ENCODE peak calls at places on chromosomes 2 and 18, in nine cellular contexts. T is left ventricle myocardium inferior, S is astrocyte, W is lower lobe of right lung, G is Calu3, O is AG04450, M is osteocyte, E is brain microvascular endothelial cell, A is GM20000. C is an unnamed sample.

GRCh38 chr2:2503864-2504418 is 172.9 kb upstream of the MYT1L start:
- DNase-seq in T (no peak), S (no peak), W (no peak), G (no peak), O (no peak), M (peak), E (no peak), A (no peak), C (no peak)

GRCh38 chr2:232980683-232981082 is 32.4 kb downstream of the NGEF start:
- DNase-seq in T (no peak), S (no peak), W (no peak), G (no peak), O (no peak), M (peak), E (peak), A (no peak), C (no peak)

GRCh38 chr18:8556424-8556823 is 52.8 kb upstream of the RAB12 start:
- DNase-seq in T (no peak), S (no peak), W (no peak), G (no peak), O (no peak), M (no peak), E (no peak), A (no peak), C (no peak)

GRCh38 chr2:33047939-33048338 is 101.2 kb downstream of the LTBP1 start:
- DNase-seq in T (no peak), S (peak), W (no peak), G (no peak), O (no peak), M (no peak), E (no peak), A (no peak), C (no peak)

GRCh38 chr2:101776172-101777043 is 78.9 kb downstream of the MAP4K4 start:
- DNase-seq in T (no peak), S (no peak), W (no peak), G (no peak), O (no peak), M (no peak), E (peak), A (no peak), C (no peak)

GRCh38 chr2:67997528-67998267 is 65.1 kb downstream of the C1D start:
- DNase-seq in T (no peak), S (peak), W (no peak), G (no peak), O (peak), M (no peak), E (peak), A (no peak), C (no peak)

GRCh38 chr18:2515908-2516625 is 55.2 kb downstream of the METTL4 start:
- DNase-seq in T (no peak), S (peak), W (no peak), G (peak), O (peak), M (no peak), E (peak), A (peak), C (no peak)

GRCh38 chr2:215711484-215712034 is 275.7 kb upstream of the FN1 start:
- DNase-seq in T (no peak), S (peak), W (no peak), G (no peak), O (no peak), M (no peak), E (peak), A (no peak), C (no peak)

GRCh38 chr2:229955663-229956062 is 33.4 kb downstream of the FBXO36 start:
- DNase-seq in T (no peak), S (no peak), W (no peak), G (no peak), O (no peak), M (no peak), E (no peak), A (no peak), C (no peak)

GRCh38 chr2:44959855-44960254 is 18.4 kb downstream of the SIX3 start:
- DNase-seq in T (no peak), S (no peak), W (no peak), G (no peak), O (no peak), M (no peak), E (no peak), A (no peak), C (no peak)

GRCh38 chr2:17520761-17521160 is 2.5 kb upstream of the RAD51AP2 start:
- DNase-seq in T (no peak), S (no peak), W (no peak), G (no peak), O (no peak), M (no peak), E (no peak), A (no peak), C (no peak)

GRCh38 chr2:54599914-54600313 is 123.5 kb upstream of the EML6 start:
- DNase-seq in T (peak), S (no peak), W (peak), G (peak), O (no peak), M (no peak), E (no peak), A (no peak), C (no peak)

GRCh38 chr2:222864296-222864695 is 3.5 kb downstream of the ACSL3 start:
- DNase-seq in T (no peak), S (peak), W (no peak), G (no peak), O (peak), M (no peak), E (peak), A (no peak), C (no peak)

GRCh38 chr18:61542596-61542995 is 209.4 kb downstream of the CDH20 start:
- DNase-seq in T (no peak), S (no peak), W (no peak), G (no peak), O (no peak), M (no peak), E (no peak), A (no peak), C (no peak)

GRCh38 chr2:45675130-45675812 is 23.8 kb downstream of the PRKCE start:
- DNase-seq in T (peak), S (no peak), W (peak), G (peak), O (no peak), M (no peak), E (no peak), A (no peak), C (no peak)

GRCh38 chr2:174333502-174334277 is 1.1 kb upstream of the SP9 start:
- DNase-seq in T (no peak), S (no peak), W (no peak), G (no peak), O (no peak), M (no peak), E (no peak), A (peak), C (peak)

GRCh38 chr18:54690198-54690597 is 99.2 kb downstream of the DYNAP start:
- DNase-seq in T (no peak), S (peak), W (no peak), G (no peak), O (no peak), M (no peak), E (no peak), A (no peak), C (no peak)

GRCh38 chr2:54899576-54900200 is 150.6 kb downstream of the RTN4 start:
- DNase-seq in T (no peak), S (peak), W (no peak), G (peak), O (peak), M (no peak), E (peak), A (peak), C (no peak)

GRCh38 chr18:58337688-58338087 is 291.2 kb downstream of the ALPK2 start:
- DNase-seq in T (no peak), S (peak), W (no peak), G (no peak), O (no peak), M (no peak), E (no peak), A (no peak), C (no peak)

GRCh38 chr18:58858591-58859468 is 5.8 kb upstream of the ZNF532 start:
- DNase-seq in T (no peak), S (no peak), W (no peak), G (no peak), O (no peak), M (no peak), E (no peak), A (no peak), C (no peak)

GRCh38 chr18:25503567-25504081 is 151.7 kb upstream of the ZNF521 start:
- DNase-seq in T (peak), S (peak), W (no peak), G (no peak), O (peak), M (no peak), E (peak), A (no peak), C (peak)

GRCh38 chr2:156589381-156590079 is 153.4 kb downstream of the GPD2 start:
- DNase-seq in T (no peak), S (peak), W (no peak), G (peak), O (peak), M (no peak), E (peak), A (peak), C (no peak)

GRCh38 chr2:238576674-238577073 is 149.9 kb downstream of the ASB1 start:
- DNase-seq in T (no peak), S (no peak), W (no peak), G (no peak), O (no peak), M (no peak), E (no peak), A (no peak), C (no peak)

GRCh38 chr18:8097942-8098341 is 511.3 kb upstream of the RAB12 start:
- DNase-seq in T (no peak), S (no peak), W (no peak), G (no peak), O (no peak), M (no peak), E (no peak), A (no peak), C (no peak)

GRCh38 chr2:233810385-233810784 is 32.3 kb downstream of the MROH2A start:
- DNase-seq in T (no peak), S (no peak), W (no peak), G (no peak), O (no peak), M (no peak), E (no peak), A (no peak), C (no peak)

GRCh38 chr2:201270293-201271001 is 10.1 kb downstream of the CASP8 start:
- DNase-seq in T (no peak), S (no peak), W (no peak), G (no peak), O (no peak), M (no peak), E (no peak), A (no peak), C (no peak)

GRCh38 chr2:96287273-96287856 is 18.0 kb downstream of the SNRNP200 start:
- DNase-seq in T (no peak), S (no peak), W (no peak), G (no peak), O (no peak), M (no peak), E (no peak), A (no peak), C (no peak)

GRCh38 chr2:45975752-45976517 is 321.3 kb upstream of the EPAS1 start:
- DNase-seq in T (no peak), S (no peak), W (no peak), G (no peak), O (no peak), M (peak), E (no peak), A (no peak), C (no peak)

GRCh38 chr2:233244818-233245217 is 6.7 kb upstream of the ATG16L1 start:
- DNase-seq in T (no peak), S (no peak), W (no peak), G (no peak), O (no peak), M (no peak), E (peak), A (no peak), C (no peak)

GRCh38 chr2:47346107-47346506 is 56.8 kb upstream of the MSH2 start:
- DNase-seq in T (no peak), S (no peak), W (no peak), G (no peak), O (no peak), M (no peak), E (no peak), A (no peak), C (no peak)

GRCh38 chr2:47345584-47345913 is 57.4 kb upstream of the MSH2 start:
- DNase-seq in T (no peak), S (no peak), W (no peak), G (no peak), O (no peak), M (no peak), E (no peak), A (no peak), C (no peak)

GRCh38 chr2:47339745-47340541 is 63.0 kb upstream of the MSH2 start:
- DNase-seq in T (no peak), S (peak), W (no peak), G (peak), O (no peak), M (no peak), E (peak), A (no peak), C (no peak)

GRCh38 chr2:47346669-47347068 is 56.3 kb upstream of the MSH2 start:
- DNase-seq in T (no peak), S (no peak), W (no peak), G (no peak), O (no peak), M (no peak), E (no peak), A (no peak), C (no peak)

DNA sequence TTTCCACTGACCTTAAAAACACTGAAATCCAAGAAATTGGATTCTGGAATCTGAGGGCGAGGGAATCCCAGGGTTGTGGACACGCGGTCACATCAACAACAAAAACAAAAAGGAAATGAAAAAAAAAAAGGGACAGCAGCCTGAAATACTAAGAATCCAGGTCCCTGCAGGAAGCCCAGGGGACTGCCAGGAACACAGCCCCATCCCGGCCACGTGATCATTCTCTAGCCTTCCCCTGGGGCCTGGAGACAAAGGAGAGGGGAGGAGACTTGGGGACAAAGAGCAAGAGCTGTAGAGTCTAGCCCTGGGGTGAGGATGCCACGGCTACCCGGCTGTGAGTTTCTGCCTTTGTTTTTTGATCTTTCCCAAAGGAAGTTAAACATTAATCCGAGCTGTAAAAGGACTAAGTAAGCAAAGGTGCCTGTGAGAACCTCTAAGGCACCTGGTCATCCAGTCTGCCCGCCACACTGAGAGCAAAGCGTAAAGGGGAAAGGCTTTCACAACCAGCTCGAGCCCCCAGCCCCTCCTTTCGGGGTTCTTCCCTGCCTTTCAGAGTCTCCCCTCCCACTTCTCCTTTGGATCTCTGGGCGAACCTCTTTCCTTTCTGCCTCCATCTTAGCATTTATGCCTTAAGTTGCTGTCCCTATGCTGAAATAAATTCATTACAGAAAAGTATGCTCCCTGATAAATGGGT is 57.9 kb upstream of the MSH2 start:
- DNase-seq in T (peak), S (peak), W (peak), G (peak), O (no peak), M (no peak), E (peak), A (no peak), C (peak)
- TF ChIP-seq CTCF in T (peak), S (no peak), W (peak), G (peak), O (peak), M (no peak), E (peak), A (no peak), C (peak)

GRCh38 chr18:48605408-48605845 is 66.6 kb downstream of the CTIF start:
- DNase-seq in T (no peak), S (peak), W (no peak), G (peak), O (no peak), M (no peak), E (no peak), A (peak), C (no peak)
- TF ChIP-seq CTCF in T (no peak), S (peak), W (no peak), G (no peak), O (peak), M (no peak), E (peak), A (peak), C (no peak)

DNA sequence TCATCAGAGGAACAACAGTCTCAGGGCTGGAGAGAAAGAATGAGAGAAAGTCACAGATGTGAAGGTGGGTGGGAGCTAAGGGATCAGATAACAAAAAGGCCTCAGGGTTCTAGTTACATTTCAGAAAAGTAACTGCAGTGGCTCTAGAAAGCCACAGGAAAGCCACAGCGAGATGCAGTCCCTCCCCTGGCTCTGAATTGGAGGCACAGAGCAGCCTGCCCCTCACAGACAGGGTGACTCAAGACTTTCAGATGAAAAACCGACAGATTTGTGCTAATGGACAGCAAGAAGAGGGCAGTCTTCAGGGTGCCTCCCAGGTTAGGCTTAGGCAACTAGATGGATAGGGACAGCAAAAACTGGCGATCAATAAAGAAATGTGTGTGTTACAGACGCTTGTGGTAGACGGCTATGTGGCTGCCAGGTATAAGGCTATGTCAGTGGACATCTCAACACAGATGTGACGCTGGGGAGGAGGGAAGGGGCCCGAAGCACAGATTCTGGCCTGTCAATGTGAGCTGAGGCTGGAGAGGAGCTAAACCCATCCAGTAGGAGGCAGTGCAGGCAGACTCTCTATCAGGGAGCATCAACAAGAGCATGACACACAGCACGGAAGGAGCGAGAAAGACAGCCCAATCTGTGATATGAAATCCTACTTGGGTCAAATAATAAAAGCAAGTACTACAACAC is 26.2 kb downstream of the UNC50 start:
- DNase-seq in T (no peak), S (no peak), W (no peak), G (peak), O (no peak), M (no peak), E (peak), A (no peak), C (no peak)
- TF ChIP-seq CTCF in T (no peak), S (peak), W (no peak), G (no peak), O (peak), M (peak), E (peak), A (peak), C (no peak)

GRCh38 chr2:177392373-177393246 is at the start of gene AGPS:
- DNase-seq in T (peak), S (peak), W (peak), G (peak), O (no peak), M (peak), E (peak), A (peak), C (peak)
- TF ChIP-seq CTCF in T (peak), S (no peak), W (peak), G (peak), O (peak), M (peak), E (no peak), A (no peak), C (no peak)

GRCh38 chr2:231707625-231708049 is 688 bp upstream of the PTMA start:
- DNase-seq in T (peak), S (no peak), W (no peak), G (no peak), O (no peak), M (peak), E (no peak), A (peak), C (peak)

GRCh38 chr2:231708050-231708772 is at the start of gene PTMA:
- DNase-seq in T (peak), S (peak), W (peak), G (peak), O (peak), M (peak), E (peak), A (peak), C (peak)

GRCh38 chr2:231709981-231710750 is 1.8 kb downstream of the PTMA start:
- DNase-seq in T (peak), S (peak), W (peak), G (peak), O (no peak), M (peak), E (peak), A (peak), C (peak)

GRCh38 chr2:231709636-231709980 is 1.3 kb downstream of the PTMA start:
- DNase-seq in T (peak), S (no peak), W (peak), G (peak), O (no peak), M (no peak), E (no peak), A (no peak), C (peak)

DNA sequence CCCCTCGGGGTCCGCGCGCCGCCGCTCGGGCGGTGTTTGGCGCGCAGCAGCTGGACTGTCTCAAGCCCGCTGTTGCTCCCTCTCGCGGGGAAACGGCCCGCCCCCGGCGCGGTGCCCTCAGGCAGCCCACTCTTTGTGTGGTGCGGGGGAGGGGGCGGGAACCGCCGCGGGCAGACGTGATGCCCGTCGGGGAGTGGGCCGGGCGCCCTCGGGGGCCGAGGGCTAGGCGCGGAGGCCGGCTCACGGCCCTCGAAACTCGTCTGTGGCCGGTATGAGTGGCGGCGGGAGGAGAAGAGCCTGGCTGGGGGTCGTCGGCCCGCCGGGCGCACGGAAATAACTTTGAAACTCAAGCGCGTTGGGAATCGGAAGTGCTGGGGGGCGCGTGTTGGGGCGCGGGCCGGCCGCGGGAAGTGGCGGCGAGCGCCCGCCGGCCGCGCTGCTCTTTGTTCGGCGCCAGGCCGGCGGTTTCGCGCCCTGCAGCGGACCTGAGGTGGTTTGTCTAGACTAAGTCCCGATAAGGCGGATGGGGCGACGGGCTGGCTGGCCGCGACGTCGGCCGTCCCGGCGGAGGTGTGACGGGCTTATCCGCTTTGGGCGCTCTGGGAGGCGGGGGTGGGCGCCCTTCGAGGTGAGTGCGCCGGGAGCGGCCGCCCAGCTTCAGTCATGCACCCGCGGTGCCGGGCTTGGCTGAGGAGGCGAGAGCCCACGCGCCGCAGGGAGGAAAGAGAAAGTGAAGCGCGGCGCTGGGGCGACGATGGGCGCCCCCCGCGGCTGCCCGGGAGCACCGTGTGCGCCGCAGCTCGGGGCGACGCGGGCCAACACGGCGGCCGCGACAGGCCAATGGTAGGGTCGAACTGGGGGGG is 679 bp downstream of the PTMA start:
- DNase-seq in T (peak), S (no peak), W (peak), G (peak), O (no peak), M (no peak), E (peak), A (peak), C (peak)
- TF ChIP-seq CTCF in T (peak), S (no peak), W (peak), G (no peak), O (no peak), M (no peak), E (no peak), A (no peak), C (peak)

C was measured in mesothelial cell of epicardium.